ENCODE peak calls at places on chromosomes 5 and 9, in four cellular contexts. D is progenitor cell of endocrine pancreas; A is dorsolateral prefrontal cortex; I is CD8-positive, alpha-beta T cell. L is an unnamed sample.

GRCh38 chr9:76818271-76818670 is 54.0 kb downstream of the PCA3 start:
- DNase-seq in D (no peak), A (peak; percentile 63), I (no peak), L (no peak)

GRCh38 chr9:112831281-112831851 is 59.3 kb downstream of the SLC46A2 start:
- DNase-seq in D (no peak), A (no peak), I (no peak), L (no peak)

GRCh38 chr9:14303526-14303925 is 10.4 kb downstream of the NFIB start:
- DNase-seq in D (no peak), A (peak; percentile 83), I (no peak), L (no peak)

GRCh38 chr5:170880084-170880483 is 18.3 kb downstream of the RANBP17 start:
- DNase-seq in D (no peak), A (no peak), I (no peak), L (no peak)

GRCh38 chr9:6686396-6686795 is 40.9 kb upstream of the GLDC start:
- DNase-seq in D (no peak), A (no peak), I (no peak), L (no peak)

GRCh38 chr9:99178912-99179872 is 42.5 kb downstream of the ALG2 start:
- DNase-seq in D (no peak), A (no peak), I (no peak), L (no peak)

GRCh38 chr9:19087601-19088000 is 15.1 kb downstream of the HAUS6 start:
- DNase-seq in D (no peak), A (no peak), I (no peak), L (no peak)

GRCh38 chr5:179260324-179261070 is 84.8 kb downstream of the ADAMTS2 start:
- DNase-seq in D (no peak), A (no peak), I (no peak), L (no peak)

GRCh38 chr5:147578228-147579024 is 68.6 kb upstream of the DPYSL3 start:
- DNase-seq in D (no peak), A (no peak), I (no peak), L (no peak)

GRCh38 chr9:93572636-93573035 is 3.7 kb upstream of the PHF2 start:
- DNase-seq in D (no peak), A (no peak), I (peak; percentile 44), L (no peak)

GRCh38 chr9:98801562-98801961 is 5.2 kb upstream of the ANKS6 start:
- DNase-seq in D (no peak), A (no peak), I (no peak), L (no peak)

GRCh38 chr5:122291000-122291592 is 20.9 kb upstream of the SNCAIP start:
- DNase-seq in D (no peak), A (no peak), I (no peak), L (no peak)

GRCh38 chr5:132065351-132065937 is 5.0 kb downstream of the IL3 start:
- DNase-seq in D (peak; percentile 39), A (peak; percentile 39), I (peak; percentile 62), L (peak; percentile 61)

DNA sequence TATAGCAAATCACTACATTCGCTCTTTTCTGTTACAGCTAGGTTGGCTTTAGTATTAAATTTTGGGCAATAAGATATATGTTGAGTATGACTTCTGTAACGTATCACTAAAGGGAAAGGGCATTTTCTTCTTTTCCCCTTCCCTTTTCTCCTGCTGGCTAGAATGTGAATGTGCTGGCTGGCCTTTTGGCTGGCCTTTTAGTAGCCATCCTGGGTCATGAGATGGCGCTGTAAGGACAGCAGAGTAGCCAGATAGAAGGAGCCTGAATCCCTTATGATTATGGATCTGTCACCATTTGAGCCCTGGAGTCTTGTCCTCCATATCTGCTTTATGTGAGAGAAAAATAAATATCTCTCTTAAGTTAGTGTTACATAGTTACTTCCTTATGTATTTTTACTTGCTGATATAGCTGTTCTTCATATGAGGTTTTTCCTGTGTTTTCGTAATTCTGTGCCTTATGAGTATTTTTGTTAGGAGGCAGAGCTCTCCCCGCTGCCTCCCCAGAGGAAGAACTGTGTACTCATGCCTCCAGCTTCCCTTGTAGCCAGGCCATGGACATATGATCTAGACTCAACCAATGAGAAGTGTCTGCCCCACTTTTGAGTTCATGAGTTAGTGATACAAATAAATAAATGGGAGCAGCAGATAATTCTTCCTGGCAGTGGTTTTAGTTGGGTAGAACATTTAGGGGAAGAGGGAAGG is 65.9 kb downstream of the NDUFAF2 start:
- DNase-seq in D (no peak), A (no peak), I (no peak), L (no peak)
- TF ChIP-seq CTCF in D (peak; percentile 12), A (no peak), I (no peak), L (no peak)

GRCh38 chr9:89375181-89375760 is 57.0 kb downstream of the SECISBP2 start:
- DNase-seq in D (no peak), A (no peak), I (no peak), L (no peak)
- TF ChIP-seq CTCF in D (no peak), A (no peak), I (no peak), L (no peak)

GRCh38 chr5:173613433-173614144 is 2.9 kb downstream of the BOD1 start:
- DNase-seq in D (no peak), A (no peak), I (no peak), L (no peak)

GRCh38 chr5:173618927-173619519 is 2.6 kb upstream of the BOD1 start:
- DNase-seq in D (peak; percentile 25), A (no peak), I (peak; percentile 50), L (no peak)

GRCh38 chr5:173615884-173616576 is 420 bp downstream of the BOD1 start:
- DNase-seq in D (peak; percentile 58), A (peak; percentile 71), I (peak; percentile 76), L (peak; percentile 73)

GRCh38 chr5:173614591-173614990 is 1.9 kb downstream of the BOD1 start:
- DNase-seq in D (no peak), A (no peak), I (no peak), L (no peak)

DNA sequence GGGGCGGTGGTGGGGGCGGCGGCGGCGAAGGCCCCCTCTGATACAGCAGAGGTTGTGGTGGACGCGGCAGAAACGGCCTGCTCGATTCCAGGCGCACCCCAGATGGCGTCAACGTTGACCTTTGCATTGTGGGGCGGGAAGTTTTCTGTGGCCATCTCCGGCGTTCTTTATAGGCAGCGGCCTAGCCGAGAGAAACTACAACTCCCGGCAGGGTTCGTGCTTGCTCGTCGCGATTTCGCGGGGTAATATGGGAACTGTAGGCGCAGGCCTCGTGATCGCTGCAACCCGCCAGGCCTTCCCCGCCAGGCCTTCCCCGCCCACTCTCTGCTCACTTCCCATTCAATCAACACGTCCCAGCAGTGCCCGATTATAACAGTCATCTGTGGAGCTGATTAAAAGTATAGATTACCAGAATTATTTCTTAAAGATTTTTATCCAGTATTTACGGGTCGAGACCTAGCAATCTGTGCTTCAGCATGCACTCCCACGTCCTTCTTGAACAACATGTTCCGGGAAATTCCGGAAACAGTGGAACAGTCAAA is at the start of gene BOD1:
- DNase-seq in D (peak; percentile 90), A (peak; percentile 98), I (peak; percentile 94), L (peak; percentile 82)
- TF ChIP-seq CTCF in D (no peak), A (peak; percentile 29), I (no peak), L (no peak)

DNA sequence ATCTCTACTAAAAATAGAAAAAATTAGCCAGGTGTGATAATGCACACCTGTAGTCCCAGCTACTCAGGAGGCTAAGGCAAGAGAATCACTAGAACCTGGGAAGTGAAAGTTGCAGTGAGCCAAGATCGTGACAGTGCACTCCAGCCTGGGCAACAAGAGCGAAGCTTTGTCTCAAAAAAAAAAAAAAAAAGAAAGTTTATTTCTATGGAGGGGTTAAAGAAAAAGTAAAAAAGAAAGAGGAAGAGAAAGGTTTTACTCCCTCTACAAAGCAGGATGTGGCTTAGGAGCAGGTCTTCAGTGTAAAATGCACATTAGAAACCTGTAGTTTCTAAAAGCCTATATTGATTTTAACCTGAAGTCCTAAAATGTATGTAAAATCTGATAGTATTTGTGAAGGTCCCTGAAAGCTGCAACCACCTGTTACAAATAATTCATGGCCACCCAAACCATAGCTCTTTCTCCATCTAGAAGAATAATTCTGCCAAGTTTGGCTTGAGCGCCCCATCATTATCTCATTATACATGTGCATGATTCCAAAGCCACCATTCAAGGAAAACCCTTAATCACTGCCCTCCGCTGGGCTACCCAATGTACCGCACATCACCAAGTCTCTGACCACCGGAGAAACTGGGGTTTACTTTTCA is 3.4 kb downstream of the FNBP1 start:
- DNase-seq in D (no peak), A (no peak), I (no peak), L (no peak)
- TF ChIP-seq CTCF in D (no peak), A (no peak), I (no peak), L (no peak)

DNA sequence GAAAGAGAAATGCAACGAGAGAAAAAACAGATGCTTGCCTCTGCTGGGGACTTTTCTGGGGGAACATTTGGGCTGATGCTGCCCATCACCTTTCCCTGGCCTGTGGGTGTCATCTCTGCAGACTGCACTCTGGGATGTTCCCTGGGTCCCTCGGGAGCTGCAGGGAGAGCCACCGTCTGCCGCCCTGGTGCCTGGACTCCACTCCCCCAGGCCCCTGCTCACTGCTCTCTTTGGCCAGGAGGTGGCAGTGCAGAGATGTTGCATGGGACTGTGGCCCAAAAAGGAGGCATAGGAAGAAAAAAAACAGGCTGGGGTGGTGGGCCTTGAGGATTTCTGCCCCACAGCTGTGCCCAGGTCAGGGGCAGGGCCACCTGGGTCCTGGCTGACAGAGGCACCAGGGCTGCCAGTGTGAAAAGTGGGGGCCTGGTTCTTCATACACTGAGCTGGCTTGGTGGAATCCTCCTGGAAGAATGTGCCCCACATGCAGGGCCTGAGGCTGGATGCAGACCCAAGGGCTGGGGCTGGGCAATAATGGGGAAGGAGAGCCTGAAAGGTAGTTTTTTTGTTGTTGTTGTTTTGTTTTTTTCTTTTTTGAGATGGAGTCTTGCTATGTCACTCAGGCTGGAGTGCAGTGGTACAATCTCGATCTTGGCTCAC is 353.6 kb downstream of the SLIT3 start:
- DNase-seq in D (peak; percentile 53), A (peak; percentile 54), I (no peak), L (peak; percentile 40)
- TF ChIP-seq CTCF in D (peak; percentile 78), A (peak; percentile 57), I (peak; percentile 27), L (peak; percentile 65)

DNA sequence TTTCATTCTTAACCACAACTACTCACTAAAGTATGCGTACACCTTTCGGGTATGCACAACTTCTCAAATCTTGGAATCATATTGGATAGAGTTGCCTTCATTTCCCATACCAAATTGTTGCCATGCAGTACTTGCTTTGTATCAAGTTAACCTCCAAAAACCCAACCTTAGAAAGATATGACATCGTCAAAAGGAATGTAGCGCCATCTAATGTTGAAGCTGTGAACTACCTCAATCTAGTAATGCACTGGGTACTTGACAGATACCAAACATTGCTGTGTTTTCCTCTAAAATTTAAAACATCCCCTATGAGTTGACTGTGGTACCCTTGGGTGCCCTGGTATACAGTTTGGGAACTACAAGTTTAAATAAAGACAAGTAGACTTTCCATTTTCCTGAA is 318.4 kb downstream of the ARL15 start:
- DNase-seq in D (no peak), A (no peak), I (no peak), L (no peak)
- TF ChIP-seq CTCF in D (peak; percentile 20), A (peak; percentile 7), I (no peak), L (no peak)

GRCh38 chr9:87824216-87824875 is 58.3 kb upstream of the SPATA31E1 start:
- DNase-seq in D (no peak), A (no peak), I (no peak), L (no peak)

GRCh38 chr9:87824886-87825285 is 57.8 kb upstream of the SPATA31E1 start:
- DNase-seq in D (no peak), A (no peak), I (no peak), L (no peak)

GRCh38 chr9:87827341-87827740 is 55.3 kb upstream of the SPATA31E1 start:
- DNase-seq in D (no peak), A (no peak), I (no peak), L (no peak)

GRCh38 chr9:87829756-87830155 is 52.9 kb upstream of the SPATA31E1 start:
- DNase-seq in D (no peak), A (no peak), I (no peak), L (no peak)

GRCh38 chr9:87826331-87826730 is 56.3 kb upstream of the SPATA31E1 start:
- DNase-seq in D (no peak), A (no peak), I (no peak), L (no peak)
- TF ChIP-seq CTCF in D (no peak), A (no peak), I (no peak), L (no peak)